ENCODE peak calls at places on chromosomes 13 and 19, in eight cellular contexts. One of them, this sample, is unnamed.
A peak's percentile ranks its signal among the peaks of the same experiment; 100 is the strongest.

GRCh38 chr19:52748336-52748950 is 13.6 kb upstream of the ZNF611 start:
- DNase-seq in stomach: no peak
- DNase-seq in fibroblast of mammary gland: peak; percentile 47
- DNase-seq in omental fat pad: no peak
- DNase-seq in transverse colon: no peak
- DNase-seq in progenitor cell of endocrine pancreas: no peak
- DNase-seq in ascending aorta: no peak
- DNase-seq in lower leg skin: no peak
- DNase-seq in this sample: no peak

GRCh38 chr19:14050512-14050911 is 11.4 kb downstream of the PALM3 start:
- DNase-seq in omental fat pad: no peak
- DNase-seq in stomach: no peak
- DNase-seq in lower leg skin: no peak
- DNase-seq in ascending aorta: no peak
- DNase-seq in fibroblast of mammary gland: no peak
- DNase-seq in progenitor cell of endocrine pancreas: no peak
- DNase-seq in transverse colon: no peak
- DNase-seq in this sample: no peak

GRCh38 chr19:53086949-53087348 is 16.3 kb downstream of the ZNF160 start:
- DNase-seq in transverse colon: no peak
- DNase-seq in lower leg skin: no peak
- DNase-seq in fibroblast of mammary gland: peak; percentile 19
- DNase-seq in progenitor cell of endocrine pancreas: no peak
- DNase-seq in ascending aorta: no peak
- DNase-seq in omental fat pad: no peak
- DNase-seq in stomach: no peak
- DNase-seq in this sample: no peak

GRCh38 chr19:45913874-45914830 is at the start of gene NANOS2:
- DNase-seq in ascending aorta: no peak
- DNase-seq in stomach: no peak
- DNase-seq in omental fat pad: no peak
- DNase-seq in progenitor cell of endocrine pancreas: no peak
- DNase-seq in transverse colon: no peak
- DNase-seq in fibroblast of mammary gland: no peak
- DNase-seq in lower leg skin: no peak
- DNase-seq in this sample: peak; percentile 66

GRCh38 chr13:59691501-59692066 is 472.1 kb downstream of the DIAPH3 start:
- DNase-seq in fibroblast of mammary gland: no peak
- DNase-seq in transverse colon: no peak
- DNase-seq in ascending aorta: no peak
- DNase-seq in stomach: no peak
- DNase-seq in progenitor cell of endocrine pancreas: no peak
- DNase-seq in lower leg skin: no peak
- DNase-seq in omental fat pad: no peak
- DNase-seq in this sample: no peak

GRCh38 chr19:5947435-5947834 is 30.5 kb downstream of the RANBP3 start:
- DNase-seq in ascending aorta: peak; percentile 79
- DNase-seq in lower leg skin: peak; percentile 65
- DNase-seq in stomach: peak; percentile 37
- DNase-seq in transverse colon: peak; percentile 64
- DNase-seq in omental fat pad: no peak
- DNase-seq in fibroblast of mammary gland: peak; percentile 93
- DNase-seq in progenitor cell of endocrine pancreas: no peak
- DNase-seq in this sample: no peak

GRCh38 chr19:322616-323015 is 22.0 kb downstream of the MIER2 start:
- DNase-seq in transverse colon: no peak
- DNase-seq in stomach: no peak
- DNase-seq in fibroblast of mammary gland: no peak
- DNase-seq in lower leg skin: no peak
- DNase-seq in omental fat pad: no peak
- DNase-seq in ascending aorta: no peak
- DNase-seq in progenitor cell of endocrine pancreas: no peak
- DNase-seq in this sample: no peak

GRCh38 chr13:73849292-73849691 is 284.9 kb downstream of the KLF12 start:
- DNase-seq in transverse colon: peak; percentile 28
- DNase-seq in stomach: no peak
- DNase-seq in omental fat pad: no peak
- DNase-seq in fibroblast of mammary gland: peak; percentile 58
- DNase-seq in ascending aorta: no peak
- DNase-seq in lower leg skin: no peak
- DNase-seq in progenitor cell of endocrine pancreas: no peak
- DNase-seq in this sample: no peak

GRCh38 chr19:45483033-45483432 is 13.8 kb downstream of the RTN2 start:
- DNase-seq in progenitor cell of endocrine pancreas: no peak
- DNase-seq in fibroblast of mammary gland: no peak
- DNase-seq in stomach: no peak
- DNase-seq in ascending aorta: no peak
- DNase-seq in lower leg skin: no peak
- DNase-seq in transverse colon: no peak
- DNase-seq in omental fat pad: no peak
- DNase-seq in this sample: no peak

GRCh38 chr13:24168392-24168750 is 7.9 kb downstream of the SPATA13 start:
- DNase-seq in stomach: no peak
- DNase-seq in omental fat pad: no peak
- DNase-seq in transverse colon: no peak
- DNase-seq in lower leg skin: no peak
- DNase-seq in ascending aorta: no peak
- DNase-seq in fibroblast of mammary gland: peak; percentile 41
- DNase-seq in progenitor cell of endocrine pancreas: no peak
- DNase-seq in this sample: no peak

GRCh38 chr13:78398743-78399410 is 204.5 kb downstream of the POU4F1 start:
- DNase-seq in fibroblast of mammary gland: no peak
- DNase-seq in lower leg skin: no peak
- DNase-seq in stomach: no peak
- DNase-seq in ascending aorta: no peak
- DNase-seq in progenitor cell of endocrine pancreas: no peak
- DNase-seq in omental fat pad: no peak
- DNase-seq in transverse colon: no peak
- DNase-seq in this sample: no peak

GRCh38 chr13:89584058-89584457 is 1763.4 kb upstream of the MIR17HG start:
- DNase-seq in omental fat pad: no peak
- DNase-seq in progenitor cell of endocrine pancreas: no peak
- DNase-seq in ascending aorta: no peak
- DNase-seq in transverse colon: no peak
- DNase-seq in stomach: no peak
- DNase-seq in fibroblast of mammary gland: no peak
- DNase-seq in lower leg skin: no peak
- DNase-seq in this sample: no peak

GRCh38 chr19:5850743-5851293 is 431 bp downstream of the FUT3 start:
- DNase-seq in fibroblast of mammary gland: peak; percentile 65
- DNase-seq in omental fat pad: no peak
- DNase-seq in stomach: peak; percentile 66
- DNase-seq in transverse colon: peak; percentile 66
- DNase-seq in progenitor cell of endocrine pancreas: no peak
- DNase-seq in ascending aorta: no peak
- DNase-seq in lower leg skin: no peak
- DNase-seq in this sample: no peak

GRCh38 chr13:48797127-48797526 is 143.4 kb downstream of the CYSLTR2 start:
- DNase-seq in ascending aorta: no peak
- DNase-seq in progenitor cell of endocrine pancreas: no peak
- DNase-seq in omental fat pad: no peak
- DNase-seq in stomach: no peak
- DNase-seq in fibroblast of mammary gland: peak; percentile 46
- DNase-seq in lower leg skin: no peak
- DNase-seq in transverse colon: no peak
- DNase-seq in this sample: no peak

GRCh38 chr13:33466262-33466661 is 180.7 kb upstream of the STARD13 start:
- DNase-seq in fibroblast of mammary gland: no peak
- DNase-seq in transverse colon: no peak
- DNase-seq in progenitor cell of endocrine pancreas: no peak
- DNase-seq in stomach: no peak
- DNase-seq in lower leg skin: no peak
- DNase-seq in omental fat pad: no peak
- DNase-seq in ascending aorta: no peak
- DNase-seq in this sample: no peak

GRCh38 chr13:33287142-33287882 is 1.8 kb upstream of the STARD13 start:
- DNase-seq in lower leg skin: no peak
- DNase-seq in fibroblast of mammary gland: no peak
- DNase-seq in ascending aorta: no peak
- DNase-seq in omental fat pad: no peak
- DNase-seq in progenitor cell of endocrine pancreas: no peak
- DNase-seq in stomach: no peak
- DNase-seq in transverse colon: no peak
- DNase-seq in this sample: no peak

GRCh38 chr19:55697698-55698097 is 22.7 kb downstream of the EPN1 start:
- DNase-seq in progenitor cell of endocrine pancreas: no peak
- DNase-seq in stomach: no peak
- DNase-seq in omental fat pad: no peak
- DNase-seq in fibroblast of mammary gland: no peak
- DNase-seq in ascending aorta: no peak
- DNase-seq in transverse colon: no peak
- DNase-seq in lower leg skin: no peak
- DNase-seq in this sample: no peak

GRCh38 chr19:46980756-46981155 is 38.9 kb upstream of the NPAS1 start:
- DNase-seq in progenitor cell of endocrine pancreas: no peak
- DNase-seq in transverse colon: no peak
- DNase-seq in lower leg skin: no peak
- DNase-seq in fibroblast of mammary gland: no peak
- DNase-seq in ascending aorta: no peak
- DNase-seq in stomach: no peak
- DNase-seq in omental fat pad: no peak
- DNase-seq in this sample: no peak
- TF ChIP-seq CTCF in progenitor cell of endocrine pancreas: no peak
- TF ChIP-seq CTCF in transverse colon: no peak
- TF ChIP-seq CTCF in lower leg skin: no peak
- TF ChIP-seq CTCF in fibroblast of mammary gland: no peak
- TF ChIP-seq CTCF in ascending aorta: no peak
- TF ChIP-seq CTCF in stomach: no peak
- TF ChIP-seq CTCF in omental fat pad: no peak
- TF ChIP-seq CTCF in this sample: no peak

DNA sequence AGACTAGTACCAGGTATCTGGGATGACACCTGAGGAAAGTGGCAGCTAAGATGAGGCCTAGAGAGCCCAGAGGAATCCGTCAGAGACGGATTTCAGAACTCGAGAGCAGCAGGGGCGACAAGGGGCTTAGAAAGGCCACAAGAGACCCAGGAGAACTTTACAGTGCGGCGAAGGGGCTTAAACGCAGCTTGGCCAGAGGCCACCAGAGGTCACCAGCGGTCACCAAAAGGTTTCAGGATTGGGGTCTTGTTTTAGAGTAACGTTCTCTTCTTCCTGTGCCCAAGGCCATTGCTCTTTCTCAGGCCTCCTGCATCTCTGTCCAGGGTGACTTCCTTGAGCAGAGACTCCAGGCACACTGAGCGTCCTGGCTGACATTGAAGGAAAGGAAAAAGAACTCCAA is 2.2 kb downstream of the ZSCAN22 start:
- DNase-seq in lower leg skin: no peak
- DNase-seq in stomach: no peak
- DNase-seq in omental fat pad: no peak
- DNase-seq in ascending aorta: no peak
- DNase-seq in transverse colon: no peak
- DNase-seq in progenitor cell of endocrine pancreas: peak; percentile 28
- DNase-seq in fibroblast of mammary gland: no peak
- DNase-seq in this sample: peak; percentile 73
- TF ChIP-seq CTCF in lower leg skin: no peak
- TF ChIP-seq CTCF in stomach: no peak
- TF ChIP-seq CTCF in omental fat pad: no peak
- TF ChIP-seq CTCF in ascending aorta: no peak
- TF ChIP-seq CTCF in transverse colon: no peak
- TF ChIP-seq CTCF in progenitor cell of endocrine pancreas: peak; percentile 60
- TF ChIP-seq CTCF in fibroblast of mammary gland: no peak
- TF ChIP-seq CTCF in this sample: peak; percentile 30

DNA sequence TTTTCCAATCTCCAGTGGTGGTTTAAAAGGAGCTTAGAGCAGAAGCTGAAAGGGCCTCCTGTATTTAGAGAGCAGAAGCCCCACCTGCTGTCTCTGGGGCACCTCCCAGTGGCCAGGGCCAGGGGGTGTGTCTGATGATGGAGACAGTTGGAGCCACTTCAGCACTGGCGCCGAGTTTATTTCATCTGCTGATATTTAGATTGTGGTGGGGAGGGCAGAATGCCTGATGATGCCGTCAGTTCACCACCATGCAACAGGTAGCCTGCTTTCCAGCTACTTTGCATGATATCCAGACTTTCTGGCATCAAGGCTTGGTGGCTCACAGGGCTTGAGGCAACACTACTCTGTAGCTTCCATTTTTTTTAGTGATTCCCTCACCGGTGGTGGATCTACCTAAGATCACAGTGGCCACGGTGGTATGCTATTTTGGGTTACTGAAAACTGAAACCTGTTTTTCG is 371.9 kb downstream of the KCNRG start:
- DNase-seq in transverse colon: peak; percentile 50
- DNase-seq in ascending aorta: peak; percentile 65
- DNase-seq in stomach: peak; percentile 40
- DNase-seq in progenitor cell of endocrine pancreas: no peak
- DNase-seq in omental fat pad: no peak
- DNase-seq in lower leg skin: no peak
- DNase-seq in fibroblast of mammary gland: peak; percentile 41
- DNase-seq in this sample: peak; percentile 30
- TF ChIP-seq CTCF in transverse colon: peak; percentile 13
- TF ChIP-seq CTCF in ascending aorta: no peak
- TF ChIP-seq CTCF in stomach: no peak
- TF ChIP-seq CTCF in progenitor cell of endocrine pancreas: peak; percentile 35
- TF ChIP-seq CTCF in omental fat pad: no peak
- TF ChIP-seq CTCF in lower leg skin: no peak
- TF ChIP-seq CTCF in fibroblast of mammary gland: peak; percentile 14
- TF ChIP-seq CTCF in this sample: no peak

DNA sequence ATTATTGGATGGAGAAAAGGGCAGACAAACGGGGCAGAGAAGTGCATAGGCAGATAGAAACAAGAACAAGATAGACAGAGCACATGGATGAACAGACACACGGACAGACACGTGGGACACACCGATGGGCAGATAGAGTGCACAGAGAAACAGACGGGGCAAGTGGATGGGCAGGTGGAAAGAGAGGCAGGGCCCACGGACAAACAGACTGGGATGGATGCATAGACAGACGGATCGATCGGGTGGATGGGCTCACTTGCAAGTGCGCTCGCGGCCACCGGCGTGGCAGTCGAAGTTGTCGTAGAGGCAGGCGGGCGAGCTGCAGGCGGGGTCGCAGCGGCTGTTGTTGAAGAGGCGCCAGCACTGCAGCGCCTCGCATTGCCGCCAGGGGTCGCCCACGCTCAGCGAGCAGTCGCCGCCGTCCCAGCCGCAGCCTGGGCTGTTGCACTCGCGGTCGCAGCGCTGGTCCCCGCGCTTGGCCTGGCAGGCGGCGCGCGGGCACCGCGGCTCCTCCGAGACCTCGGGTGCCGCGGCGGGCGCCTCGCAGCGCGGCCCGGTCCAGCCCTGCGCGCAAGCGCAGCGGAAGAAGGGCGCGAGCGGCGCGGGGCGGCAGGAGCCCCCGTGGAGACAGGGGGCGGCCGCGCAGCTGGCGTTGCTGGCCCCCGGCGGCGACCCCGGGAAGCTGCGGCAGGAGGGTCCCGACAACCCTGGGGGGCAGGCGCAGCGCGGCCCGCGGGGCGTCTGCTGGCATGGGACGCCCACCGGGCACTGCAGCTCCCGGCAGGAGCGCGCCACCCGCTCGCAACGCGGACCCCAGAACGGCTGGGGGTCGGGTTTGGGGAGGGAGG is 23.3 kb downstream of the NOTCH3 start:
- DNase-seq in lower leg skin: peak; percentile 53
- DNase-seq in fibroblast of mammary gland: peak; percentile 63
- DNase-seq in transverse colon: peak; percentile 83
- DNase-seq in stomach: peak; percentile 88
- DNase-seq in ascending aorta: peak; percentile 89
- DNase-seq in omental fat pad: peak; percentile 75
- DNase-seq in progenitor cell of endocrine pancreas: peak; percentile 86
- DNase-seq in this sample: peak; percentile 95
- TF ChIP-seq CTCF in lower leg skin: peak; percentile 77
- TF ChIP-seq CTCF in fibroblast of mammary gland: peak; percentile 55
- TF ChIP-seq CTCF in transverse colon: peak; percentile 97
- TF ChIP-seq CTCF in stomach: peak; percentile 84
- TF ChIP-seq CTCF in ascending aorta: peak; percentile 99
- TF ChIP-seq CTCF in omental fat pad: no peak
- TF ChIP-seq CTCF in progenitor cell of endocrine pancreas: peak; percentile 96
- TF ChIP-seq CTCF in this sample: peak; percentile 95

This sample was measured in glutamatergic neuron.